ENCODE peak calls at places on chromosome 4, in five cellular contexts. One of them, this sample, is unnamed.

GRCh38 chr4:173506780-173507211 is 23.2 kb downstream of the HAND2 start:
- DNase-seq in anterior cingulate cortex: no peak
- DNase-seq in naive thymus-derived CD8-positive, alpha-beta T cell: no peak
- DNase-seq in OCI-LY7: no peak
- DNase-seq in stimulated activated CD4-positive, alpha-beta T cell treated with anti-CD3 and anti-CD28 coated beads, Interleukin-4, amount 100 ng/mL, for 24 hours: no peak
- DNase-seq in this sample: peak; percentile 78

GRCh38 chr4:38503689-38504395 is 160.2 kb upstream of the KLF3 start:
- DNase-seq in naive thymus-derived CD8-positive, alpha-beta T cell: no peak
- DNase-seq in anterior cingulate cortex: no peak
- DNase-seq in OCI-LY7: peak; percentile 18
- DNase-seq in stimulated activated CD4-positive, alpha-beta T cell treated with anti-CD3 and anti-CD28 coated beads, Interleukin-4, amount 100 ng/mL, for 24 hours: no peak
- DNase-seq in this sample: no peak

GRCh38 chr4:183905593-183906485 is 732 bp downstream of the STOX2 start:
- DNase-seq in naive thymus-derived CD8-positive, alpha-beta T cell: no peak
- DNase-seq in stimulated activated CD4-positive, alpha-beta T cell treated with anti-CD3 and anti-CD28 coated beads, Interleukin-4, amount 100 ng/mL, for 24 hours: no peak
- DNase-seq in OCI-LY7: no peak
- DNase-seq in anterior cingulate cortex: peak; percentile 68
- DNase-seq in this sample: peak; percentile 93

GRCh38 chr4:1249731-1250526 is 999 bp upstream of the CTBP1 start:
- DNase-seq in naive thymus-derived CD8-positive, alpha-beta T cell: peak; percentile 62
- DNase-seq in anterior cingulate cortex: no peak
- DNase-seq in stimulated activated CD4-positive, alpha-beta T cell treated with anti-CD3 and anti-CD28 coated beads, Interleukin-4, amount 100 ng/mL, for 24 hours: peak; percentile 60
- DNase-seq in OCI-LY7: no peak
- DNase-seq in this sample: no peak

GRCh38 chr4:9384126-9384525 is 21.2 kb downstream of the USP17L30 start:
- DNase-seq in OCI-LY7: no peak
- DNase-seq in stimulated activated CD4-positive, alpha-beta T cell treated with anti-CD3 and anti-CD28 coated beads, Interleukin-4, amount 100 ng/mL, for 24 hours: no peak
- DNase-seq in naive thymus-derived CD8-positive, alpha-beta T cell: no peak
- DNase-seq in anterior cingulate cortex: no peak
- DNase-seq in this sample: no peak

GRCh38 chr4:112119358-112119783 is 25.9 kb upstream of the FAM241A start:
- DNase-seq in anterior cingulate cortex: no peak
- DNase-seq in stimulated activated CD4-positive, alpha-beta T cell treated with anti-CD3 and anti-CD28 coated beads, Interleukin-4, amount 100 ng/mL, for 24 hours: peak; percentile 19
- DNase-seq in OCI-LY7: no peak
- DNase-seq in naive thymus-derived CD8-positive, alpha-beta T cell: no peak
- DNase-seq in this sample: no peak

GRCh38 chr4:86338989-86339388 is 20.9 kb downstream of the MAPK10 start:
- DNase-seq in anterior cingulate cortex: no peak
- DNase-seq in OCI-LY7: no peak
- DNase-seq in naive thymus-derived CD8-positive, alpha-beta T cell: no peak
- DNase-seq in stimulated activated CD4-positive, alpha-beta T cell treated with anti-CD3 and anti-CD28 coated beads, Interleukin-4, amount 100 ng/mL, for 24 hours: no peak
- DNase-seq in this sample: no peak

GRCh38 chr4:52869656-52870055 is 7.5 kb downstream of the RASL11B start:
- DNase-seq in stimulated activated CD4-positive, alpha-beta T cell treated with anti-CD3 and anti-CD28 coated beads, Interleukin-4, amount 100 ng/mL, for 24 hours: no peak
- DNase-seq in anterior cingulate cortex: no peak
- DNase-seq in naive thymus-derived CD8-positive, alpha-beta T cell: no peak
- DNase-seq in OCI-LY7: no peak
- DNase-seq in this sample: no peak

GRCh38 chr4:1800805-1801204 is 7.7 kb downstream of the FGFR3 start:
- DNase-seq in OCI-LY7: no peak
- DNase-seq in stimulated activated CD4-positive, alpha-beta T cell treated with anti-CD3 and anti-CD28 coated beads, Interleukin-4, amount 100 ng/mL, for 24 hours: no peak
- DNase-seq in naive thymus-derived CD8-positive, alpha-beta T cell: no peak
- DNase-seq in anterior cingulate cortex: no peak
- DNase-seq in this sample: no peak

GRCh38 chr4:166662266-166662843 is 571.9 kb downstream of the SPOCK3 start:
- DNase-seq in naive thymus-derived CD8-positive, alpha-beta T cell: no peak
- DNase-seq in OCI-LY7: peak; percentile 10
- DNase-seq in anterior cingulate cortex: no peak
- DNase-seq in stimulated activated CD4-positive, alpha-beta T cell treated with anti-CD3 and anti-CD28 coated beads, Interleukin-4, amount 100 ng/mL, for 24 hours: no peak
- DNase-seq in this sample: no peak

GRCh38 chr4:110516106-110516922 is 40.4 kb downstream of the ENPEP start:
- DNase-seq in OCI-LY7: peak; percentile 78
- DNase-seq in anterior cingulate cortex: peak; percentile 10
- DNase-seq in stimulated activated CD4-positive, alpha-beta T cell treated with anti-CD3 and anti-CD28 coated beads, Interleukin-4, amount 100 ng/mL, for 24 hours: peak; percentile 76
- DNase-seq in naive thymus-derived CD8-positive, alpha-beta T cell: peak; percentile 69
- DNase-seq in this sample: peak; percentile 37

GRCh38 chr4:79987401-79987800 is 85.6 kb downstream of the ANTXR2 start:
- DNase-seq in OCI-LY7: no peak
- DNase-seq in stimulated activated CD4-positive, alpha-beta T cell treated with anti-CD3 and anti-CD28 coated beads, Interleukin-4, amount 100 ng/mL, for 24 hours: no peak
- DNase-seq in naive thymus-derived CD8-positive, alpha-beta T cell: no peak
- DNase-seq in anterior cingulate cortex: no peak
- DNase-seq in this sample: no peak

GRCh38 chr4:69689530-69690111 is 36.6 kb upstream of the UGT2A1 start:
- DNase-seq in stimulated activated CD4-positive, alpha-beta T cell treated with anti-CD3 and anti-CD28 coated beads, Interleukin-4, amount 100 ng/mL, for 24 hours: no peak
- DNase-seq in anterior cingulate cortex: no peak
- DNase-seq in OCI-LY7: peak; percentile 36
- DNase-seq in naive thymus-derived CD8-positive, alpha-beta T cell: peak; percentile 58
- DNase-seq in this sample: peak; percentile 1

GRCh38 chr4:5971077-5971447 is 47.2 kb downstream of the C4orf50 start:
- DNase-seq in anterior cingulate cortex: no peak
- DNase-seq in stimulated activated CD4-positive, alpha-beta T cell treated with anti-CD3 and anti-CD28 coated beads, Interleukin-4, amount 100 ng/mL, for 24 hours: no peak
- DNase-seq in naive thymus-derived CD8-positive, alpha-beta T cell: no peak
- DNase-seq in OCI-LY7: no peak
- DNase-seq in this sample: peak; percentile 80

GRCh38 chr4:174316546-174316945 is 32.8 kb downstream of the CEP44 start:
- DNase-seq in anterior cingulate cortex: no peak
- DNase-seq in OCI-LY7: no peak
- DNase-seq in stimulated activated CD4-positive, alpha-beta T cell treated with anti-CD3 and anti-CD28 coated beads, Interleukin-4, amount 100 ng/mL, for 24 hours: no peak
- DNase-seq in naive thymus-derived CD8-positive, alpha-beta T cell: no peak
- DNase-seq in this sample: no peak

GRCh38 chr4:41640905-41641304 is 102.9 kb downstream of the LIMCH1 start:
- DNase-seq in naive thymus-derived CD8-positive, alpha-beta T cell: no peak
- DNase-seq in OCI-LY7: no peak
- DNase-seq in stimulated activated CD4-positive, alpha-beta T cell treated with anti-CD3 and anti-CD28 coated beads, Interleukin-4, amount 100 ng/mL, for 24 hours: no peak
- DNase-seq in anterior cingulate cortex: no peak
- DNase-seq in this sample: no peak

GRCh38 chr4:86977621-86978184 is 42.9 kb downstream of the AFF1 start:
- DNase-seq in stimulated activated CD4-positive, alpha-beta T cell treated with anti-CD3 and anti-CD28 coated beads, Interleukin-4, amount 100 ng/mL, for 24 hours: no peak
- DNase-seq in OCI-LY7: no peak
- DNase-seq in anterior cingulate cortex: no peak
- DNase-seq in naive thymus-derived CD8-positive, alpha-beta T cell: no peak
- DNase-seq in this sample: no peak

GRCh38 chr4:63788271-63788670 is 621.0 kb downstream of the TECRL start:
- DNase-seq in stimulated activated CD4-positive, alpha-beta T cell treated with anti-CD3 and anti-CD28 coated beads, Interleukin-4, amount 100 ng/mL, for 24 hours: no peak
- DNase-seq in OCI-LY7: no peak
- DNase-seq in anterior cingulate cortex: no peak
- DNase-seq in naive thymus-derived CD8-positive, alpha-beta T cell: no peak
- DNase-seq in this sample: no peak

GRCh38 chr4:52659722-52660261 is 691 bp upstream of the USP46 start:
- DNase-seq in naive thymus-derived CD8-positive, alpha-beta T cell: peak; percentile 6
- DNase-seq in stimulated activated CD4-positive, alpha-beta T cell treated with anti-CD3 and anti-CD28 coated beads, Interleukin-4, amount 100 ng/mL, for 24 hours: no peak
- DNase-seq in anterior cingulate cortex: peak; percentile 28
- DNase-seq in OCI-LY7: peak; percentile 26
- DNase-seq in this sample: peak; percentile 69

GRCh38 chr4:120829113-120829831 is 93.3 kb downstream of the PRDM5 start:
- DNase-seq in anterior cingulate cortex: no peak
- DNase-seq in naive thymus-derived CD8-positive, alpha-beta T cell: no peak
- DNase-seq in OCI-LY7: no peak
- DNase-seq in stimulated activated CD4-positive, alpha-beta T cell treated with anti-CD3 and anti-CD28 coated beads, Interleukin-4, amount 100 ng/mL, for 24 hours: no peak
- DNase-seq in this sample: no peak

GRCh38 chr4:139556071-139556734 is at the start of gene SETD7:
- DNase-seq in naive thymus-derived CD8-positive, alpha-beta T cell: peak; percentile 44
- DNase-seq in stimulated activated CD4-positive, alpha-beta T cell treated with anti-CD3 and anti-CD28 coated beads, Interleukin-4, amount 100 ng/mL, for 24 hours: peak; percentile 60
- DNase-seq in OCI-LY7: peak; percentile 82
- DNase-seq in anterior cingulate cortex: peak; percentile 71
- DNase-seq in this sample: peak; percentile 90

GRCh38 chr4:16881151-16881884 is 17.1 kb downstream of the LDB2 start:
- DNase-seq in stimulated activated CD4-positive, alpha-beta T cell treated with anti-CD3 and anti-CD28 coated beads, Interleukin-4, amount 100 ng/mL, for 24 hours: no peak
- DNase-seq in OCI-LY7: no peak
- DNase-seq in naive thymus-derived CD8-positive, alpha-beta T cell: no peak
- DNase-seq in anterior cingulate cortex: no peak
- DNase-seq in this sample: no peak

GRCh38 chr4:184655889-184656869 is 6.6 kb downstream of the PRIMPOL start:
- DNase-seq in naive thymus-derived CD8-positive, alpha-beta T cell: no peak
- DNase-seq in stimulated activated CD4-positive, alpha-beta T cell treated with anti-CD3 and anti-CD28 coated beads, Interleukin-4, amount 100 ng/mL, for 24 hours: no peak
- DNase-seq in OCI-LY7: no peak
- DNase-seq in anterior cingulate cortex: no peak
- DNase-seq in this sample: no peak

GRCh38 chr4:6281436-6282144 is 11.9 kb downstream of the WFS1 start:
- DNase-seq in naive thymus-derived CD8-positive, alpha-beta T cell: no peak
- DNase-seq in anterior cingulate cortex: peak; percentile 44
- DNase-seq in stimulated activated CD4-positive, alpha-beta T cell treated with anti-CD3 and anti-CD28 coated beads, Interleukin-4, amount 100 ng/mL, for 24 hours: no peak
- DNase-seq in OCI-LY7: no peak
- DNase-seq in this sample: no peak

GRCh38 chr4:77593993-77594392 is 11.6 kb upstream of the CXCL13 start:
- DNase-seq in naive thymus-derived CD8-positive, alpha-beta T cell: no peak
- DNase-seq in anterior cingulate cortex: no peak
- DNase-seq in OCI-LY7: no peak
- DNase-seq in stimulated activated CD4-positive, alpha-beta T cell treated with anti-CD3 and anti-CD28 coated beads, Interleukin-4, amount 100 ng/mL, for 24 hours: no peak
- DNase-seq in this sample: no peak

GRCh38 chr4:92387459-92388069 is 83.8 kb downstream of the GRID2 start:
- DNase-seq in anterior cingulate cortex: no peak
- DNase-seq in OCI-LY7: peak; percentile 28
- DNase-seq in naive thymus-derived CD8-positive, alpha-beta T cell: no peak
- DNase-seq in stimulated activated CD4-positive, alpha-beta T cell treated with anti-CD3 and anti-CD28 coated beads, Interleukin-4, amount 100 ng/mL, for 24 hours: no peak
- DNase-seq in this sample: peak; percentile 2

GRCh38 chr4:120611092-120611491 is 311.4 kb downstream of the PRDM5 start:
- DNase-seq in naive thymus-derived CD8-positive, alpha-beta T cell: no peak
- DNase-seq in OCI-LY7: no peak
- DNase-seq in stimulated activated CD4-positive, alpha-beta T cell treated with anti-CD3 and anti-CD28 coated beads, Interleukin-4, amount 100 ng/mL, for 24 hours: no peak
- DNase-seq in anterior cingulate cortex: no peak
- DNase-seq in this sample: no peak

GRCh38 chr4:75547647-75548387 is 8.0 kb upstream of the ODAPH start:
- DNase-seq in stimulated activated CD4-positive, alpha-beta T cell treated with anti-CD3 and anti-CD28 coated beads, Interleukin-4, amount 100 ng/mL, for 24 hours: no peak
- DNase-seq in OCI-LY7: peak; percentile 43
- DNase-seq in anterior cingulate cortex: no peak
- DNase-seq in naive thymus-derived CD8-positive, alpha-beta T cell: no peak
- DNase-seq in this sample: no peak

GRCh38 chr4:71255966-71256365 is 82.9 kb upstream of the SLC4A4 start:
- DNase-seq in naive thymus-derived CD8-positive, alpha-beta T cell: no peak
- DNase-seq in OCI-LY7: no peak
- DNase-seq in anterior cingulate cortex: no peak
- DNase-seq in stimulated activated CD4-positive, alpha-beta T cell treated with anti-CD3 and anti-CD28 coated beads, Interleukin-4, amount 100 ng/mL, for 24 hours: no peak
- DNase-seq in this sample: no peak

GRCh38 chr4:88811904-88812303 is 114.3 kb upstream of the NAP1L5 start:
- DNase-seq in naive thymus-derived CD8-positive, alpha-beta T cell: no peak
- DNase-seq in stimulated activated CD4-positive, alpha-beta T cell treated with anti-CD3 and anti-CD28 coated beads, Interleukin-4, amount 100 ng/mL, for 24 hours: no peak
- DNase-seq in OCI-LY7: no peak
- DNase-seq in anterior cingulate cortex: no peak
- DNase-seq in this sample: no peak

GRCh38 chr4:53233396-53233795 is 132.5 kb downstream of the SCFD2 start:
- DNase-seq in anterior cingulate cortex: no peak
- DNase-seq in naive thymus-derived CD8-positive, alpha-beta T cell: no peak
- DNase-seq in stimulated activated CD4-positive, alpha-beta T cell treated with anti-CD3 and anti-CD28 coated beads, Interleukin-4, amount 100 ng/mL, for 24 hours: no peak
- DNase-seq in OCI-LY7: no peak
- DNase-seq in this sample: no peak

GRCh38 chr4:145709843-145710242 is 29.9 kb downstream of the C4orf51 start:
- DNase-seq in stimulated activated CD4-positive, alpha-beta T cell treated with anti-CD3 and anti-CD28 coated beads, Interleukin-4, amount 100 ng/mL, for 24 hours: no peak
- DNase-seq in naive thymus-derived CD8-positive, alpha-beta T cell: no peak
- DNase-seq in OCI-LY7: no peak
- DNase-seq in anterior cingulate cortex: no peak
- DNase-seq in this sample: no peak

This sample was measured in H7.